ENCODE peak calls at places on chromosomes 11 and 22, in eight cellular contexts. X is CD4-positive, alpha-beta T cell; P is mucosa of descending colon; F is brain microvascular endothelial cell; T is neural progenitor cell; Y is astrocyte; A is breast epithelium; Q is GM23338. S is an unnamed sample.

GRCh38 chr11:128632151-128632791 is 44.9 kb upstream of the ETS1 start:
- DNase-seq in Q (peak), T (peak), Y (peak), A (no peak), F (peak), P (peak), X (peak), S (no peak)

GRCh38 chr22:47610766-47611165 is 848.3 kb downstream of the TBC1D22A start:
- DNase-seq in Q (no peak), P (no peak), F (no peak), X (no peak), A (no peak), T (no peak), Y (no peak), S (no peak)

GRCh38 chr11:45692808-45693453 is 27.5 kb upstream of the CHST1 start:
- DNase-seq in Q (no peak), T (no peak), F (no peak), P (no peak), X (no peak), A (no peak), Y (no peak), S (no peak)

GRCh38 chr11:126601136-126601535 is 245.7 kb downstream of the ST3GAL4 start:
- DNase-seq in T (no peak), P (no peak), A (no peak), F (no peak), Y (no peak), X (no peak), Q (no peak), S (no peak)

GRCh38 chr11:1285876-1286275 is 23.6 kb downstream of the TOLLIP start:
- DNase-seq in T (no peak), P (no peak), Y (no peak), A (no peak), X (no peak), Q (no peak), F (no peak), S (no peak)

GRCh38 chr22:25987948-25988347 is 181.3 kb upstream of the SEZ6L start:
- DNase-seq in Q (peak), T (no peak), F (no peak), A (no peak), Y (no peak), P (no peak), X (no peak), S (no peak)

GRCh38 chr22:31616315-31616980 is 45.6 kb downstream of the PISD start:
- DNase-seq in F (no peak), Q (no peak), P (peak), A (no peak), X (no peak), Y (no peak), T (no peak), S (no peak)

GRCh38 chr11:105553015-105553414 is 56.9 kb upstream of the GRIA4 start:
- DNase-seq in F (peak), Y (peak), Q (no peak), X (no peak), A (no peak), T (no peak), P (no peak), S (no peak)

GRCh38 chr22:24305260-24305692 is 34.6 kb downstream of the SPECC1L start:
- DNase-seq in F (peak), A (no peak), Y (peak), Q (no peak), X (no peak), T (no peak), P (no peak), S (no peak)

GRCh38 chr11:47609675-47610074 is 15.5 kb upstream of the C1QTNF4 start:
- DNase-seq in Q (no peak), A (no peak), P (no peak), T (no peak), X (no peak), Y (no peak), F (no peak), S (no peak)

GRCh38 chr22:36332623-36333331 is 55.0 kb downstream of the MYH9 start:
- DNase-seq in T (no peak), Q (no peak), P (peak), A (peak), F (peak), Y (peak), X (peak), S (no peak)

GRCh38 chr11:72260574-72260973 is 16.6 kb upstream of the PHOX2A start:
- DNase-seq in Y (no peak), F (no peak), P (no peak), A (no peak), T (no peak), X (no peak), Q (no peak), S (no peak)

GRCh38 chr22:40040927-40041326 is 46.2 kb downstream of the FAM83F start:
- DNase-seq in P (peak), Q (no peak), F (peak), X (no peak), A (no peak), T (no peak), Y (no peak), S (no peak)

GRCh38 chr22:40039482-40039881 is 44.7 kb downstream of the FAM83F start:
- DNase-seq in A (no peak), T (no peak), Q (no peak), P (no peak), F (no peak), Y (no peak), X (no peak), S (no peak)

GRCh38 chr11:96303067-96303466 is 39.9 kb downstream of the MAML2 start:
- DNase-seq in P (no peak), X (no peak), A (no peak), Q (no peak), F (peak), Y (peak), T (no peak), S (no peak)

GRCh38 chr11:121864660-121865059 is 251.4 kb downstream of the BLID start:
- DNase-seq in X (no peak), T (no peak), P (no peak), Y (no peak), A (no peak), Q (no peak), F (no peak), S (no peak)

GRCh38 chr22:39653787-39654077 is 83.2 kb downstream of the CACNA1I start:
- DNase-seq in A (no peak), P (no peak), F (no peak), Y (no peak), Q (no peak), T (no peak), X (no peak), S (no peak)

GRCh38 chr11:70544774-70545625 is 146.7 kb downstream of the CTTN start:
- DNase-seq in F (no peak), Y (peak), Q (peak), P (no peak), A (no peak), X (no peak), T (peak), S (no peak)

GRCh38 chr22:43127166-43127908 is 15.9 kb downstream of the MCAT start:
- DNase-seq in P (peak), X (no peak), Q (no peak), A (no peak), F (no peak), Y (no peak), T (no peak), S (no peak)

GRCh38 chr11:10680956-10681487 is 12.5 kb downstream of the IRAG1 start:
- DNase-seq in P (no peak), F (no peak), A (no peak), Y (no peak), X (no peak), T (no peak), Q (no peak), S (peak)

GRCh38 chr22:36948273-36949055 is 35.0 kb downstream of the CSF2RB start:
- DNase-seq in Y (peak), Q (no peak), T (no peak), A (no peak), P (no peak), X (no peak), F (peak), S (no peak)

GRCh38 chr22:34414467-34415440 is 494.5 kb upstream of the LARGE1 start:
- DNase-seq in Y (peak), T (peak), P (peak), X (no peak), F (no peak), A (peak), Q (peak), S (no peak)

GRCh38 chr22:33555814-33556522 is 364.3 kb downstream of the LARGE1 start:
- DNase-seq in F (no peak), Q (no peak), A (no peak), T (no peak), P (no peak), Y (no peak), X (no peak), S (no peak)

GRCh38 chr11:103892603-103893002 is 143.8 kb upstream of the DDI1 start:
- DNase-seq in F (peak), T (no peak), A (no peak), Y (peak), Q (no peak), X (no peak), P (no peak), S (no peak)

GRCh38 chr22:20751185-20751851 is 22.6 kb upstream of the SERPIND1 start:
- DNase-seq in X (no peak), P (no peak), Q (peak), T (peak), Y (no peak), F (no peak), A (no peak), S (no peak)

DNA sequence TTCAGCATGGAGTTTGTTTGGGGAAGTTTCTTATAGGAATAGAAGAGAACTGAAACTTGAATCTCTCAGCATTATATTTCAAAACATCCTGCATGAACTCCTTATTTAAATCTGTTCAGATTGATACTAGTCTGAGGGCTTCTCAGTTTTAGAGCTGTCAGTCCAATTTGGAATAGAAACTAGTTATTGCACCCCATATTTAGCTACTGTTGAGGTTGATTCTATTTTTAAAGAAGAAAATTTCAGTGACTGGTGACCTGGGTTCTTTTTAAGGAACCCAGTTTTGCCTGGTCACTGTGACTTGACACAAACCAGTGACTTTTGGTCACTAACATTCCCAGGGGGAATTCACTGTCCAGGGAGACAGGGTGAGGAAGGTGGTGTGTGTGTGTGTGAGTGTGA is 125.9 kb upstream of the TTC12 start:
- DNase-seq in A (no peak), X (no peak), P (no peak), Y (no peak), T (no peak), Q (no peak), F (no peak), S (no peak)
- TF ChIP-seq CTCF in A (no peak), X (no peak), P (no peak), Y (no peak), T (no peak), Q (no peak), F (no peak), S (no peak)

GRCh38 chr11:119583585-119583984 is 145.4 kb downstream of the NECTIN1 start:
- DNase-seq in P (no peak), F (no peak), X (no peak), A (no peak), Q (peak), Y (no peak), T (no peak), S (no peak)
- TF ChIP-seq CTCF in P (no peak), F (peak), X (no peak), A (no peak), Q (peak), Y (no peak), T (peak), S (no peak)

DNA sequence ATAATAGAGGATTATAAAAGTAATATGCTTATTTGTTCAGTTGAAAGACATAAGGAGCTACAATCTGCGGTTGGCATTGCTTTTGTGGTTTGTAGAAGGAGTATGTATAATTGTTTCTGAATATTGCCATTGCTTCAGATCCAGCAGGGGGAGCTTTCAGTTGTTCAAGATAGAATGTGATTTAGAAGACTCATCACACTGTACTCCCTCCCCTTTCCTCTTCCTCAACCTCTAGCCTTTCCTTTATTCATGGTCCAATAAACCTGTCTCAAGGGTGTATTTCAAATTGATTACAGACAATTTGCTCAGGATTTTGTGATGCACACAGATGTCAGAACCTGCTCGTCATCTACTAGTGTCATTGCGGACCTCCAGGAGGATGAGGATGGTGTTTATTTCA is 9.8 kb downstream of the PRMT3 start:
- DNase-seq in X (no peak), F (peak), Q (peak), A (no peak), P (peak), T (peak), Y (peak), S (no peak)
- TF ChIP-seq CTCF in X (peak), F (peak), Q (peak), A (peak), P (peak), T (peak), Y (peak), S (peak)

DNA sequence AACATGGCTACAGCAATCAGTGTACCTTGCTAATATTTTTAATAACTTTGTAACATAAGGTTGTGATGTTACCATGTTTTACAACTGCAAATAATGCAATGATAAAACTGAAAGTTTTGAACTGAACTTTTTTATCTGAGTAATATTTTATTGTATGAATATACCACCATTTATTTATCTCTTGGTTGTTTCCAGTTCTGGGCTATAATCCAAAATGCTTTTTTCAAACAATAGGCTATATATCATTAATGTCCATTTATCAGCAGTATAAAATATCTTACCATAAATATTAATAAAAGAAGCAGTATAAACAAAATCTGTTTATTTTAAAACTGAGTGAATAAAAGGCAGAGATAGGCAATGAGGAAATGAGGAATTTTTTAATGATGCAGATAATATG is 63.3 kb downstream of the SIK3 start:
- DNase-seq in F (no peak), A (no peak), Q (no peak), Y (no peak), P (no peak), X (no peak), T (no peak), S (no peak)
- TF ChIP-seq CTCF in F (no peak), A (no peak), Q (no peak), Y (no peak), P (no peak), X (no peak), T (no peak), S (no peak)